ENCODE peak calls at places on chromosome 13, in six cellular contexts. One of them, this sample, is unnamed. For H3K4me1, the result is how much of the 10 kb centered on the place peaks cover.

GRCh38 chr13:33284916-33285315 is 639 bp downstream of the STARD13 start:
- DNase-seq in ovary: no peak
- DNase-seq in aorta: no peak
- DNase-seq in trophoblast cell: peak
- DNase-seq in tibial artery: no peak
- DNase-seq in Karpas-422: no peak
- DNase-seq in this sample: no peak

GRCh38 chr13:36418022-36418805 is 14.1 kb upstream of the CCNA1 start:
- DNase-seq in ovary: no peak
- DNase-seq in Karpas-422: peak
- DNase-seq in tibial artery: no peak
- DNase-seq in aorta: no peak
- DNase-seq in trophoblast cell: no peak
- DNase-seq in this sample: no peak

GRCh38 chr13:109704771-109705628 is 81.4 kb downstream of the IRS2 start:
- DNase-seq in Karpas-422: no peak
- DNase-seq in aorta: peak
- DNase-seq in trophoblast cell: no peak
- DNase-seq in tibial artery: peak
- DNase-seq in ovary: no peak
- DNase-seq in this sample: peak

GRCh38 chr13:48580185-48580803 is 47.4 kb upstream of the RCBTB2 start:
- DNase-seq in Karpas-422: peak
- DNase-seq in tibial artery: peak
- DNase-seq in ovary: peak
- DNase-seq in trophoblast cell: peak
- DNase-seq in aorta: peak
- DNase-seq in this sample: peak

GRCh38 chr13:66313408-66313807 is 916.7 kb downstream of the PCDH9 start:
- DNase-seq in aorta: no peak
- DNase-seq in tibial artery: no peak
- DNase-seq in ovary: no peak
- DNase-seq in Karpas-422: no peak
- DNase-seq in trophoblast cell: no peak
- DNase-seq in this sample: no peak

GRCh38 chr13:27170521-27171243 is 929 bp downstream of the USP12 start:
- DNase-seq in tibial artery: peak
- DNase-seq in aorta: peak
- DNase-seq in ovary: peak
- DNase-seq in Karpas-422: peak
- DNase-seq in trophoblast cell: peak
- DNase-seq in this sample: peak

GRCh38 chr13:111215081-111216047 is 100.3 kb downstream of the ARHGEF7 start:
- DNase-seq in Karpas-422: no peak
- DNase-seq in ovary: no peak
- DNase-seq in aorta: no peak
- DNase-seq in tibial artery: no peak
- DNase-seq in trophoblast cell: no peak
- DNase-seq in this sample: no peak

GRCh38 chr13:37187110-37187509 is 81.6 kb upstream of the CSNK1A1L start:
- DNase-seq in trophoblast cell: peak
- DNase-seq in ovary: no peak
- DNase-seq in tibial artery: no peak
- DNase-seq in aorta: no peak
- DNase-seq in Karpas-422: no peak
- DNase-seq in this sample: no peak

GRCh38 chr13:108363651-108364050 is 94.1 kb downstream of the TNFSF13B start:
- DNase-seq in Karpas-422: no peak
- DNase-seq in trophoblast cell: no peak
- DNase-seq in tibial artery: no peak
- DNase-seq in aorta: no peak
- DNase-seq in ovary: no peak
- DNase-seq in this sample: no peak

GRCh38 chr13:20340759-20341161 is 108.6 kb upstream of the GJB6 start:
- DNase-seq in aorta: peak
- DNase-seq in trophoblast cell: no peak
- DNase-seq in ovary: no peak
- DNase-seq in tibial artery: peak
- DNase-seq in Karpas-422: no peak
- DNase-seq in this sample: no peak

GRCh38 chr13:61727714-61728275 is 312.1 kb upstream of the PCDH20 start:
- DNase-seq in Karpas-422: no peak
- DNase-seq in ovary: no peak
- DNase-seq in trophoblast cell: peak
- DNase-seq in tibial artery: no peak
- DNase-seq in aorta: no peak
- DNase-seq in this sample: no peak

GRCh38 chr13:71801781-71802180 is 65.2 kb downstream of the DACH1 start:
- DNase-seq in ovary: no peak
- DNase-seq in trophoblast cell: no peak
- DNase-seq in aorta: no peak
- DNase-seq in tibial artery: no peak
- DNase-seq in Karpas-422: no peak
- DNase-seq in this sample: no peak

GRCh38 chr13:113184568-113185440 is 23.7 kb downstream of the PCID2 start:
- DNase-seq in ovary: no peak
- DNase-seq in tibial artery: no peak
- DNase-seq in trophoblast cell: no peak
- DNase-seq in Karpas-422: no peak
- DNase-seq in aorta: no peak
- DNase-seq in this sample: no peak
- H3K27ac ChIP-seq in ovary: no peak
- H3K27ac ChIP-seq in tibial artery: no peak
- H3K27ac ChIP-seq in trophoblast cell: no peak
- H3K27ac ChIP-seq in Karpas-422: no peak
- H3K27ac ChIP-seq in aorta: no peak
- H3K27ac ChIP-seq in this sample: no peak

GRCh38 chr13:59464926-59465325 is 698.8 kb downstream of the DIAPH3 start:
- DNase-seq in tibial artery: no peak
- DNase-seq in aorta: no peak
- DNase-seq in trophoblast cell: no peak
- DNase-seq in ovary: no peak
- DNase-seq in Karpas-422: no peak
- DNase-seq in this sample: no peak

GRCh38 chr13:59458908-59459579 is 704.7 kb downstream of the DIAPH3 start:
- DNase-seq in trophoblast cell: no peak
- DNase-seq in aorta: no peak
- DNase-seq in Karpas-422: no peak
- DNase-seq in ovary: no peak
- DNase-seq in tibial artery: no peak
- DNase-seq in this sample: no peak

GRCh38 chr13:59461411-59461810 is 702.3 kb downstream of the DIAPH3 start:
- DNase-seq in Karpas-422: no peak
- DNase-seq in trophoblast cell: no peak
- DNase-seq in ovary: no peak
- DNase-seq in aorta: no peak
- DNase-seq in tibial artery: no peak
- DNase-seq in this sample: no peak

GRCh38 chr13:59459972-59460371 is 703.8 kb downstream of the DIAPH3 start:
- DNase-seq in ovary: no peak
- DNase-seq in Karpas-422: no peak
- DNase-seq in trophoblast cell: no peak
- DNase-seq in aorta: no peak
- DNase-seq in tibial artery: no peak
- DNase-seq in this sample: no peak

DNA sequence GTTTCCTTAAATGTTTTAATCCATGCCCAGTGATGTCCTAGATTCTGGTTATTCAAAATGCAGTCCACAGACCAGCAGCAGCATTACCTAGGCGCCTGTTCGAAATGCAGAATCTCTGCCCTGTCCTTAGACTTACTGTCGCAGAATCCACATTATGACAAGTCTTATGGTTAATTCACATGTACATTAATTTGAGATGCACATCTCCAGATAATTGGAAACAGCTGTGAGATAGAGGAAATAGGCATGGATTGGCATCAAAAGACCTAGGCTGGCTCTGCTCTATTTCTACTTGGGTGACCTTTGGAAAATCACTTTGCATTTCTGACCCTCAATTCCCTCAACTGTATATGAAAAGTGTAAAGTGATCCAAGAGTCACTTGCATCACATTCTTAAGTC is 700.7 kb downstream of the DIAPH3 start:
- DNase-seq in aorta: no peak
- DNase-seq in Karpas-422: no peak
- DNase-seq in ovary: no peak
- DNase-seq in trophoblast cell: no peak
- DNase-seq in tibial artery: no peak
- DNase-seq in this sample: no peak
- H3K4me1 ChIP-seq in aorta: under half
- H3K4me1 ChIP-seq in Karpas-422: under half
- H3K4me1 ChIP-seq in ovary: under half
- H3K4me1 ChIP-seq in trophoblast cell: under half
- H3K4me1 ChIP-seq in tibial artery: under half
- H3K4me1 ChIP-seq in this sample: under half

GRCh38 chr13:39656325-39656677 is 839 bp downstream of the COG6 start:
- DNase-seq in ovary: no peak
- DNase-seq in trophoblast cell: no peak
- DNase-seq in Karpas-422: peak
- DNase-seq in tibial artery: no peak
- DNase-seq in aorta: no peak
- DNase-seq in this sample: no peak

GRCh38 chr13:39655569-39656324 is at the start of gene COG6:
- DNase-seq in tibial artery: peak
- DNase-seq in ovary: peak
- DNase-seq in Karpas-422: peak
- DNase-seq in aorta: peak
- DNase-seq in trophoblast cell: peak
- DNase-seq in this sample: peak

GRCh38 chr13:39655041-39655568 is 357 bp upstream of the COG6 start:
- DNase-seq in Karpas-422: peak
- DNase-seq in ovary: no peak
- DNase-seq in tibial artery: no peak
- DNase-seq in aorta: no peak
- DNase-seq in trophoblast cell: no peak
- DNase-seq in this sample: no peak
- H3K27ac ChIP-seq in Karpas-422: no peak
- H3K27ac ChIP-seq in ovary: peak
- H3K27ac ChIP-seq in tibial artery: peak
- H3K27ac ChIP-seq in aorta: no peak
- H3K27ac ChIP-seq in trophoblast cell: no peak
- H3K27ac ChIP-seq in this sample: peak

DNA sequence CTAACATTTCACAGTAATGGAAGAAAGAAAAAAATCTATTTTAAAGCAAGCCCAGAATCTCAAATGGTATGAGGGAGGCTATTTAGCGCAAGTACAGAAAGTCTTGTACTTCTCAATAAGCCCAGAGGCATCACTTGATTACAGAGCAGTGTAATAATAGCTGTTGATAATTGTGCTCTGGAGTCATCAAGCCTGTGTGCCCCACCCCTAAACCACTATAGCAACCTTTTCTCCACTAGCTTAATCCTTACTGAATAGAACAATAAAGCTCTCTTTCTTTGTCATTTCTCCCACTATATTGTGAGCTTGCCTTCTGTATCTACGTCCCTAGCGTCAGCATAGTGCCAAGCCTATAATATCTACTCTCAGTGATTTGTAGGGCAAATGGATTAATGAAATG is 56.6 kb downstream of the FREM2 start:
- DNase-seq in Karpas-422: no peak
- DNase-seq in ovary: no peak
- DNase-seq in aorta: no peak
- DNase-seq in tibial artery: no peak
- DNase-seq in trophoblast cell: no peak
- DNase-seq in this sample: no peak
- H3K4me1 ChIP-seq in Karpas-422: under half
- H3K4me1 ChIP-seq in ovary: under half
- H3K4me1 ChIP-seq in aorta: under half
- H3K4me1 ChIP-seq in tibial artery: under half
- H3K4me1 ChIP-seq in trophoblast cell: under half
- H3K4me1 ChIP-seq in this sample: under half